ENCODE peak calls at places on chromosome 10, in four cellular contexts. W is uterus, R is body of pancreas, K is prostate gland. Q is an unnamed sample.

GRCh38 chr10:124084693-124085092 is 8.7 kb downstream of the CHST15 start:
- DNase-seq in W (no peak), R (no peak), K (no peak), Q (no peak)

GRCh38 chr10:5501976-5502902 is 2.9 kb upstream of the CALML5 start:
- DNase-seq in W (no peak), R (peak; percentile 11), K (no peak), Q (no peak)

GRCh38 chr10:24912214-24912613 is 40.2 kb downstream of the PRTFDC1 start:
- DNase-seq in R (no peak), W (no peak), K (no peak), Q (no peak)

GRCh38 chr10:36534471-36535002 is 590.9 kb upstream of the ANKRD30A start:
- DNase-seq in W (no peak), K (no peak), R (no peak), Q (no peak)

GRCh38 chr10:63554666-63555065 is 33.5 kb downstream of the REEP3 start:
- DNase-seq in K (no peak), R (no peak), W (no peak), Q (no peak)

GRCh38 chr10:114073787-114074186 is 30.1 kb downstream of the ADRB1 start:
- DNase-seq in K (no peak), R (no peak), W (no peak), Q (no peak)

GRCh38 chr10:29849434-29849833 is 210.0 kb downstream of the JCAD start:
- DNase-seq in W (no peak), K (no peak), R (no peak), Q (no peak)

GRCh38 chr10:118729641-118730258 is 25.0 kb downstream of the CACUL1 start:
- DNase-seq in W (no peak), K (no peak), R (no peak), Q (no peak)

GRCh38 chr10:129744896-129745750 is 219.0 kb downstream of the EBF3 start:
- DNase-seq in W (no peak), R (no peak), K (no peak), Q (no peak)

GRCh38 chr10:13472359-13472758 is 56.5 kb downstream of the BEND7 start:
- DNase-seq in R (no peak), K (no peak), W (no peak), Q (no peak)

GRCh38 chr10:119545310-119545709 is 2.8 kb upstream of the RGS10 start:
- DNase-seq in W (no peak), R (no peak), K (no peak), Q (no peak)

GRCh38 chr10:62636825-62637248 is 167.7 kb upstream of the ADO start:
- DNase-seq in W (no peak), K (no peak), R (no peak), Q (no peak)

GRCh38 chr10:11018426-11018818 is 750 bp downstream of the CELF2 start:
- DNase-seq in R (no peak), W (no peak), K (no peak), Q (peak; percentile 88)

GRCh38 chr10:43265799-43266721 is 805 bp downstream of the RASGEF1A start:
- DNase-seq in R (peak; percentile 74), K (peak; percentile 23), W (no peak), Q (peak; percentile 85)
- TF ChIP-seq CTCF in R (peak; percentile 54), K (peak; percentile 53), W (no peak), Q (no peak)

GRCh38 chr10:22319559-22320558 is 1.0 kb upstream of the BMI1 start:
- DNase-seq in W (no peak), R (no peak), K (no peak), Q (no peak)
- TF ChIP-seq POLR2A in W (no peak), R (no peak), K (no peak), Q (no peak)

DNA sequence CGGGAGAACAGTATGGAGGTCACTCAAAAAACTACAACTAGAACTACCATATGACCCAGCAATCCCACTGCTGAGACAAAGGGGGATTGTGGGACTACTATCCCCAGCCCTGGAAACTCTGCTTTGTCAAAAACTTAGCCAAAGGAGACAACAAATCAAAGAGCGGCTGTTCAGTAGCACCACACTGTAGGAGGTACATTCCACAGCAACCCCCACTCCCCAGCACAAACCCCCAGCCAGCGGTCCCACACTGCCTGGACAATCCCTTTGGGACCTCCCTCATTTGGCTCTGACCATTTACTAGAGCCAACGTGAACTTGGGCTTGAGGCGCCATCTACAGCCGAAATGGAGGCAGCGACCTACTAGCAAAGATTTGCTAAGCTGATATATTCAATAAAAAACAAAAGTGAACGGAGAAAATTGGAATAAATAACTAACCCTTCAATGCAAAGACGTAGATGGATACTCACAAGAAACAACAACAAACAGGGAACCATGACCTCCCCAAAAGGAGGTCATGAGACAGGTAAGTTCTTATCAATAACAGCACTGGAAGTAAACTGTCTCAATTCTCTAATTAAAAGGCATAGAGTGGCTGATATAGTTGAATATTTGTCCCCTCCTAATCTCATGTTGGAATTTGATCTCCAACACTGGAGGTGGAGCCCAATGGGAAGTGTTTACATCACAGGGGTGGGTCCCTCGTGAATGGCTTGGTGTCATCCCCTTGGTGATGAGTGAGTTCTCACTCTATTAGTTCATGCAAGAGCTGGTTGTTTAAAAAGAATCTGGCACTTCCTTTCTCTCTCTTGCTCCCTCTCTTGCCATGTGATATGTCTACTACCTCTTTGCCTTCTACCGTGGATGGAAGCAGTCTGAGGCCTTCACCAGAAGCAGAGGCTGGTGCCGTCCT is 119.0 kb upstream of the KCNMA1 start:
- DNase-seq in R (peak; percentile 42), W (no peak), K (no peak), Q (no peak)
- H3K4me3 ChIP-seq in R (no peak overlapping the region), W (no peak overlapping the region), K (no peak overlapping the region), Q (no peak overlapping the region)

GRCh38 chr10:131935260-131935659 is 34.5 kb downstream of the PPP2R2D start:
- DNase-seq in K (no peak), W (no peak), R (no peak), Q (no peak)
- TF ChIP-seq CTCF in K (no peak), W (no peak), R (no peak), Q (no peak)

DNA sequence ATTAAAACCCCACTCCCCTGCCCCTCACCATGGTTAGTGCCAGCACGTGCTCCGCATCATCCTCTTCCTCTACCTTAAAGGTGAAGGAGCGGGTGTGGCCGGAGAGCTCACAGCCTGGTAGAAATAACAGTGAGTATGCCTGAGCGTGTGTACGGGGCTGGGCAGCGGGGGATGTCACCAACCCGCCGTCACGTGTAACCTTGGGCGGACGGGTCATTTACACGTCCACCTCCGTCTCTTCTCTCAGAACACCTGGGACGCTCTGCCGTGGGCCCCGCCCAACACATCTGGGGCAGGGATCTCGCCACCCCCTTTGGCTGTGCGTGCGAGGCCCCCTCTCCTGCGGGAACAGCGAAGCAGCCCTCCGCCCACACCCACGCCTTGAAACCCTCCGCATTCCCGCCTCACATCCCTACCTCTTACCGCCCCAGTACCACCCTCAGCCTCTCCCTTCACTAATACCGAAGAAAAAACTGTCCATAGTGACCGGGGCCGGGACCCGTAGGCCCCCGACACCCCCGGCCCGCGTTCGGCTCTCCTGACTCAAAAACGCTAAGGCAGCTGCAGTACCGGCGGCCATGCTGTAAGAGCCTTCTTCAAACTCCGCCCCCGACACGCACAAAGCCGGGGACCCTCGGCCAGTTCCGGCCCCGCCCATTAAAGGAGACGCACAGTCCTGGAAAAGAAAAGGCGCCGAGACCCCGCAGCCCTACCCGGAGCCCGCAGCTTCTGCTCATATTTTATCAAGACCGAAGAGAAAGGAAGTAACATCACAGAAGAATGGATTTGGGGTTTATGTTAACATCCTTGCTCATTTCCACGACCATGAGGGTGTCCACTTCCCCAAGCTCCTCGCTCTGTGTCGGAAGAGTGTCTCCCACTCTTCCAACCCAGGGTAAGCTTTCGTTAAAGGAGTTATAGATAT is at the start of gene NPM3:
- DNase-seq in W (peak; percentile 77), R (peak; percentile 83), K (peak; percentile 83), Q (peak; percentile 95)
- TF ChIP-seq POLR2A in W (peak; percentile 14), R (no peak), K (no peak), Q (no peak)

GRCh38 chr10:76883596-76883995 is 754.0 kb downstream of the KCNMA1 start:
- DNase-seq in R (no peak), W (no peak), K (no peak), Q (no peak)
- H3K4me3 ChIP-seq in R (no peak overlapping the region), W (no peak overlapping the region), K (no peak overlapping the region), Q (no peak overlapping the region)

Q was measured in lower leg skin.